ENCODE peak calls at places on chromosomes 7 and 10, in six cellular contexts. Y, H, R, M, B and X are unnamed samples.

GRCh38 chr10:95572451-95572850 is 11.3 kb upstream of the SORBS1 start:
- DNase-seq in H (no peak), B (no peak), R (peak; percentile 55), Y (no peak), M (no peak), X (no peak)

GRCh38 chr10:102405632-102406031 is 10.1 kb downstream of the NFKB2 start:
- DNase-seq in H (no peak), Y (no peak), M (no peak), B (no peak), R (no peak), X (no peak)

GRCh38 chr7:17274551-17275245 is 23.8 kb upstream of the AHR start:
- DNase-seq in H (no peak), B (no peak), R (no peak), M (no peak), Y (no peak), X (no peak)

GRCh38 chr7:128215739-128216138 is 25.3 kb upstream of the LEP start:
- DNase-seq in Y (no peak), B (no peak), R (no peak), M (no peak), H (no peak), X (no peak)

GRCh38 chr7:76069238-76069638 is 21.3 kb downstream of the MDH2 start:
- DNase-seq in H (peak; percentile 66), M (no peak), B (peak; percentile 95), Y (no peak), R (no peak), X (peak; percentile 68)

GRCh38 chr10:86234102-86234501 is 132.5 kb downstream of the GRID1 start:
- DNase-seq in R (no peak), B (no peak), M (no peak), Y (no peak), H (no peak), X (no peak)

GRCh38 chr7:139561-140243 is 52.7 kb upstream of the FAM20C start:
- DNase-seq in M (no peak), B (no peak), R (peak; percentile 65), Y (no peak), H (no peak), X (peak; percentile 22)

GRCh38 chr10:78313636-78314035 is 280.0 kb downstream of the RPS24 start:
- DNase-seq in M (peak; percentile 55), B (peak; percentile 0), Y (peak; percentile 19), H (no peak), R (no peak), X (no peak)

GRCh38 chr7:99010281-99010680 is 131.9 kb downstream of the TRRAP start:
- DNase-seq in Y (no peak), R (peak; percentile 9), M (no peak), H (no peak), B (no peak), X (no peak)

GRCh38 chr10:129662386-129662785 is 195.3 kb downstream of the MGMT start:
- DNase-seq in R (no peak), H (no peak), M (no peak), B (no peak), Y (no peak), X (no peak)

GRCh38 chr7:142752376-142753225 is 3.3 kb downstream of the PRSS1 start:
- DNase-seq in M (peak; percentile 70), Y (peak; percentile 8), H (no peak), B (no peak), R (no peak), X (no peak)

GRCh38 chr7:30785786-30786185 is 14.6 kb downstream of the MINDY4 start:
- DNase-seq in M (no peak), Y (no peak), R (no peak), B (no peak), H (no peak), X (no peak)

GRCh38 chr10:129642427-129642826 is 175.4 kb downstream of the MGMT start:
- DNase-seq in B (no peak), M (no peak), Y (no peak), H (no peak), R (no peak), X (no peak)

GRCh38 chr10:86211691-86212390 is 154.8 kb downstream of the GRID1 start:
- DNase-seq in B (no peak), R (no peak), Y (no peak), H (no peak), M (no peak), X (no peak)

GRCh38 chr10:116888380-116889055 is 39.2 kb downstream of the ENO4 start:
- DNase-seq in B (peak; percentile 65), R (no peak), H (no peak), Y (no peak), M (no peak), X (peak; percentile 69)

GRCh38 chr10:131403936-131404335 is 92.4 kb upstream of the TCERG1L start:
- DNase-seq in R (no peak), Y (no peak), B (no peak), H (no peak), M (no peak), X (no peak)

GRCh38 chr10:52314822-52315552 is 906 bp downstream of the DKK1 start:
- DNase-seq in B (no peak), Y (no peak), R (peak; percentile 69), M (no peak), H (no peak), X (no peak)

GRCh38 chr10:118259288-118259906 is 82.7 kb downstream of the FAM204A start:
- DNase-seq in Y (peak; percentile 85), M (no peak), R (no peak), H (peak; percentile 54), B (peak; percentile 10), X (no peak)

GRCh38 chr10:98096731-98097130 is 37.7 kb upstream of the R3HCC1L start:
- DNase-seq in M (no peak), H (no peak), Y (no peak), R (no peak), B (no peak), X (no peak)

GRCh38 chr7:44283381-44284211 is 41.8 kb downstream of the CAMK2B start:
- DNase-seq in Y (peak; percentile 38), B (no peak), M (no peak), R (peak; percentile 63), H (no peak), X (peak; percentile 27)

GRCh38 chr7:74306737-74307469 is 17.7 kb downstream of the CLIP2 start:
- DNase-seq in M (no peak), B (peak; percentile 16), R (no peak), H (peak; percentile 86), Y (no peak), X (peak; percentile 24)

GRCh38 chr10:8456386-8456785 is 401.9 kb downstream of the GATA3 start:
- DNase-seq in R (no peak), B (no peak), M (no peak), Y (no peak), H (no peak), X (no peak)

DNA sequence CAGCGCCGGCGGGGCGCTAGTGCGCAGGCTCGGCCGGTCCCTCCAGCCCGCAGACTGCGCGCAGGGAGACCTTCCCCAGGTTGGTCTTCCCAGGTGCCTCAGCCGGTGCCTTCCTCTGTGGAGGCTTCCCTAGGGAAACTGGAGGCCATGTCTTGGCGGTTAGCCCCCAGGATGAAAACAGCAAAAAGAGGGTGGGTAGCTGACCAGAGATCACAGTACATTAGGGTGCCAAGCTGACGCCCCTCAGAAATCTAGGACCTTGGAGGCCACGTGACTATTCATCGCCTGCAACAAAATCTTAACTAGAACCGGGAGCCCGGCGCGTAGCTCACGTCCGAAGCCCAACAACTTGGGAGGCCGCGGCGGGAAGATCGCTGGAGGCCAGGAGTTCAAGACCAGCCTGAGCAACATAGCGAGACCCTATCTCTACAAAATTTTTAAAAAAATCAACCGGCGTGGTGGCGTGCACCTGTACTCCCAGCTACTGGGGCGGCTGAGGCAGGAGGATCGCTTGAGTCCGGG is 327 bp upstream of the FIS1 start:
- DNase-seq in R (no peak), M (no peak), B (no peak), H (no peak), Y (no peak), X (no peak)
- TF ChIP-seq POLR2AphosphoS5 in R (no peak), M (no peak), B (no peak), H (peak; percentile 0), Y (no peak), X (no peak)

GRCh38 chr7:55553087-55553345 is 19.3 kb downstream of the VOPP1 start:
- DNase-seq in H (no peak), M (no peak), Y (no peak), B (no peak), R (no peak), X (no peak)
- H3K4me1 ChIP-seq in H (peaks cover 19% of the 10 kb centered on the region), M (peaks cover 48% of the 10 kb centered on the region), Y (peaks cover 49% of the 10 kb centered on the region), B (peaks cover 3% of the 10 kb centered on the region), R (peaks cover 56% of the 10 kb centered on the region), X (no peaks in the 10 kb centered on the region)

GRCh38 chr10:30043476-30044270 is 15.7 kb downstream of the JCAD start:
- DNase-seq in H (no peak), R (no peak), M (no peak), Y (no peak), B (no peak), X (no peak)
- TF ChIP-seq POLR2A in H (no peak), R (no peak), M (no peak), Y (no peak), B (no peak), X (no peak)

GRCh38 chr10:88883443-88883799 is 3.4 kb downstream of the STAMBPL1 start:
- DNase-seq in B (no peak), H (no peak), Y (no peak), R (no peak), M (no peak), X (no peak)

GRCh38 chr10:88880287-88881094 is 446 bp downstream of the STAMBPL1 start:
- DNase-seq in Y (peak; percentile 82), B (peak; percentile 55), M (no peak), H (peak; percentile 15), R (peak; percentile 86), X (peak; percentile 66)

GRCh38 chr10:88881922-88882645 is 2.0 kb downstream of the STAMBPL1 start:
- DNase-seq in R (no peak), H (no peak), B (no peak), M (no peak), Y (no peak), X (no peak)

GRCh38 chr10:88879754-88880286 is at the start of gene STAMBPL1:
- DNase-seq in H (no peak), M (no peak), B (peak; percentile 19), Y (no peak), R (peak; percentile 75), X (peak; percentile 20)

GRCh38 chr10:88881335-88881734 is 1.3 kb downstream of the STAMBPL1 start:
- DNase-seq in M (no peak), R (no peak), H (no peak), B (no peak), Y (no peak), X (no peak)
- TF ChIP-seq POLR2AphosphoS5 in M (no peak), R (no peak), H (no peak), B (no peak), Y (no peak), X (no peak)